ENCODE peak calls at places on chromosomes 1 and 21, in four cellular contexts. E is HCT116, Z is heart left ventricle, Y is adrenal gland. W is an unnamed sample.

GRCh38 chr21:37384416-37384815 is 17.8 kb downstream of the DYRK1A start:
- DNase-seq in Y (no peak), Z (no peak), E (no peak), W (no peak)

GRCh38 chr1:19033926-19034680 is 77.6 kb upstream of the IFFO2 start:
- DNase-seq in E (no peak), Z (no peak), Y (no peak), W (no peak)

GRCh38 chr1:108190001-108190634 is 10.0 kb downstream of the SLC25A24 start:
- DNase-seq in Y (no peak), Z (no peak), E (no peak), W (no peak)

GRCh38 chr1:5142389-5142788 is 488.0 kb downstream of the AJAP1 start:
- DNase-seq in Z (no peak), Y (no peak), E (no peak), W (no peak)

GRCh38 chr1:52186449-52186848 is 44.6 kb downstream of the ZFYVE9 start:
- DNase-seq in Y (no peak), Z (no peak), E (no peak), W (peak)

GRCh38 chr1:220528679-220529529 is 968 bp downstream of the MARK1 start:
- DNase-seq in E (no peak), Z (no peak), Y (peak), W (no peak)

GRCh38 chr1:89757532-89757931 is 63.3 kb upstream of the LRRC8D start:
- DNase-seq in E (no peak), Z (peak), Y (peak), W (no peak)

GRCh38 chr1:24309762-24310485 is 9.2 kb upstream of the GRHL3 start:
- DNase-seq in E (no peak), Z (no peak), Y (no peak), W (no peak)

GRCh38 chr1:159853417-159853816 is 9.0 kb downstream of the VSIG8 start:
- DNase-seq in Z (no peak), Y (no peak), E (no peak), W (no peak)

GRCh38 chr1:9182784-9183257 is 51.8 kb upstream of the H6PD start:
- DNase-seq in E (no peak), Z (peak), Y (no peak), W (no peak)

GRCh38 chr1:15430787-15431570 is 7.3 kb upstream of the CTRC start:
- DNase-seq in E (no peak), Y (peak), Z (peak), W (no peak)

GRCh38 chr1:116881879-116882520 is 27.7 kb upstream of the PTGFRN start:
- DNase-seq in Y (no peak), Z (peak), E (no peak), W (peak)

GRCh38 chr1:1564278-1564677 is 10.4 kb downstream of the SSU72 start:
- DNase-seq in Z (no peak), Y (no peak), E (no peak), W (no peak)

GRCh38 chr1:236222616-236223015 is 59.1 kb downstream of the ERO1B start:
- DNase-seq in Y (no peak), Z (no peak), E (no peak), W (no peak)

GRCh38 chr1:208799186-208799585 is 555.0 kb upstream of the PLXNA2 start:
- DNase-seq in E (no peak), Z (no peak), Y (no peak), W (no peak)

GRCh38 chr1:233393926-233394680 is 66.6 kb downstream of the MAP3K21 start:
- DNase-seq in Y (no peak), E (no peak), Z (no peak), W (no peak)

GRCh38 chr1:156471496-156472490 is 28.8 kb downstream of the MEF2D start:
- DNase-seq in Y (peak), Z (peak), E (no peak), W (no peak)

GRCh38 chr1:40736085-40736531 is 44.6 kb downstream of the NFYC start:
- DNase-seq in Y (no peak), Z (no peak), E (no peak), W (no peak)

GRCh38 chr1:47175227-47175934 is 14.5 kb downstream of the PDZK1IP1 start:
- DNase-seq in E (peak), Y (peak), Z (peak), W (peak)

GRCh38 chr1:147273409-147274307 is 31.2 kb downstream of the CHD1L start:
- DNase-seq in Y (peak), Z (no peak), E (peak), W (peak)

GRCh38 chr1:36528361-36529349 is 45.9 kb upstream of the CSF3R start:
- DNase-seq in Y (no peak), E (no peak), Z (no peak), W (no peak)

GRCh38 chr1:28517649-28517999 is 11.8 kb downstream of the RCC1 start:
- DNase-seq in Y (no peak), E (no peak), Z (no peak), W (no peak)

GRCh38 chr1:153058826-153059784 is 1.8 kb upstream of the SPRR2A start:
- DNase-seq in E (no peak), Y (no peak), Z (no peak), W (no peak)

GRCh38 chr1:34794790-34795180 is 2.0 kb downstream of the GJA4 start:
- DNase-seq in Z (no peak), Y (no peak), E (no peak), W (no peak)

GRCh38 chr1:113999233-113999632 is 20.0 kb downstream of the OLFML3 start:
- DNase-seq in Y (no peak), E (no peak), Z (no peak), W (no peak)

GRCh38 chr21:41506005-41506404 is 2.0 kb downstream of the TMPRSS2 start:
- DNase-seq in Z (no peak), E (no peak), Y (no peak), W (no peak)

GRCh38 chr21:41509206-41509496 is 1.2 kb upstream of the TMPRSS2 start:
- DNase-seq in E (no peak), Z (no peak), Y (no peak), W (no peak)

GRCh38 chr21:41507521-41508414 is at the start of gene TMPRSS2:
- DNase-seq in Y (no peak), Z (no peak), E (no peak), W (no peak)

GRCh38 chr21:41508415-41509205 is 652 bp upstream of the TMPRSS2 start:
- DNase-seq in Z (no peak), Y (no peak), E (no peak), W (no peak)

DNA sequence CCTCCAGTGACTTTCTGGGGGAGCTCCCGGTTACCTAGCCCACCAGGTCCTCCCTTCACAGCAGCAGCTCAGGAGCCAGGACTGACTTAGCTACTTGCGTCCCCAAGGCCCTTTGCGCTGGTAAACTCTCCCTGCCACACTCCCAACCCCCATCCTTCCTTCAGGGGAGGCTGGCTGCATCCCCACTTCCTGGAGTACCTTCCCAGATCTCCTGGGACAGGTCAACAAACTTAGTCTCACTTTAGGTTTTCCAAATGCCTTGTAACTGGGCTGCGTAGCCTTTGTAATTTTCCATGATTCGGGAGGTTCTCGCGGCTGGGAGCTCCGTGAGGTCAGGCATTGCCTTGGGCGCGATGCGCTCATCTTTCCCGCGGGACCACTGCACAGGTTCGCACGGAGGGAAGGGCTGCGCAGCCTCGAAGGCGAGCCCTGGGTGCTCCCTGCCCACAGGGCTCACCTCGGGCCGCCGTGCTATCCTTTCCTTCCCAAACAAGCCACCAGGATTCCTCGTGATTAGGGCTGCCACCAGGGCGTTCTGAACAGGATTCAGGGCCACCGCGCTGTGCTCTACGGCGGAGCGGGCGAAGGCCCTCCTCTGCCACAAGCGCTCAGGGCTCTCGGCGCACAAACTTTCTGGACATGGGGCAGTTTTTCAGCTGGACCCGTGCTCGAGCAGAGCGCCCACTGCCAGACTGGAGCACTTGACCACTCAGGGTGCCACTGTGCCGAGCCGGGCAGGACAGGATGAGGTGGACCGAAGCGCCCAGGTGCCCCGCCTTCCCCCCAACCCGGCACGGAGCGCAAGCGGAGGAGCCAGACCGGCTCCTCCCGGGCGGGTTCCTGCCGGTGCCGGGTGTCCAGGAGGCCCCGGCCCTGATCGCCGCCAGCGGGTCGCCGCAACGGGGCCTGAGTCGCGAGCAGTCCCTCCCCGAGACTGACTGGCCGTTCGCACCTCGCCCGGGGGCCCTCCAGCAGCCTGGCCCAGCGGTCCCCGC is 1.1 kb downstream of the TMPRSS2 start:
- DNase-seq in Z (no peak), Y (no peak), E (no peak), W (no peak)
- H3K4me3 ChIP-seq in Z (peak), Y (no peak), E (no peak), W (no peak)

GRCh38 chr1:209849388-209849787 is 21.6 kb downstream of the UTP25 start:
- DNase-seq in Z (no peak), E (no peak), Y (no peak), W (no peak)

GRCh38 chr1:209839875-209840491 is 12.2 kb downstream of the UTP25 start:
- DNase-seq in E (peak), Z (no peak), Y (peak), W (peak)

GRCh38 chr1:209845405-209845725 is 17.6 kb downstream of the UTP25 start:
- DNase-seq in Y (no peak), Z (no peak), E (no peak), W (no peak)

GRCh38 chr1:209840611-209841010 is 12.8 kb downstream of the UTP25 start:
- DNase-seq in Y (no peak), E (no peak), Z (no peak), W (no peak)

GRCh38 chr1:209844695-209845404 is 17.1 kb downstream of the UTP25 start:
- DNase-seq in E (no peak), Y (no peak), Z (no peak), W (no peak)
- H3K27ac ChIP-seq in E (no peak), Y (no peak), Z (no peak), W (no peak)

DNA sequence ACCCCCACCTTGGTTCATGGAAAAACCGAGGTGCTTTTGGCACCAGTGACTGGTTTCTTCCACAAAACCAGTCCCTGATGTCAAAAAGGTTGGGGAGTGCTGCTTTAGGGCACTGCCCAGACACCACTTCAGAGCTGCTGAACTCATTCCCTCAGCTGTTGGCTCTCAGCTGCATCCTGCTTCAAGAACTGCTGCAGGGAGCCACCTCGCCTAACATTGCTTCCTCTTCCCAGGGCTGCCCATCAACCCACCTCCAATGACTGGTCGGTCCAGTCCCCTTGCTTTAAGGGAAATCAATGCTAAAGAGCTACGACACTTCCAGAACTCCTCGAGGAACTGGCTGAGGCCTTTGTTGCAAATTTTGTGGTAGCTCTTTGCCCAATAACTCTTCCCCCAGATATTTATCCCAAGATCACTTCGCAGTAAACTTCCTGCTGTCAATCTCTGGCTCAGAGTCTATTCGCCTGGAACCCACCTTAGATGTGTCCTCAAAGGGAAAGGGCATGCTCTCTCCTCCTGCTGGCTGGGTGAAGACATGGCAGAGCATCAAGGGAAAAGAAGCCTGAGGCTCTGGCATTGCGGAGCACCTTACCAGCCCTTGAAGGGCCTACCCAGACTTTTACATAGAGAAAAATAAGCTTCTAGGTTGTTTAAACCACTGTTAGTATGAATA is 29.0 kb downstream of the C1orf52 start:
- DNase-seq in Z (no peak), E (peak), Y (no peak), W (no peak)
- TF ChIP-seq CTCF in Z (no peak), E (peak), Y (no peak), W (peak)

GRCh38 chr1:211637066-211637465 is 38.4 kb downstream of the NEK2 start:
- DNase-seq in Y (no peak), Z (no peak), E (no peak), W (no peak)

GRCh38 chr1:211638723-211639122 is 36.7 kb downstream of the NEK2 start:
- DNase-seq in Y (no peak), E (no peak), Z (no peak), W (no peak)

GRCh38 chr1:211638246-211638645 is 37.2 kb downstream of the NEK2 start:
- DNase-seq in Y (no peak), E (no peak), Z (no peak), W (no peak)

GRCh38 chr1:211641942-211642341 is 33.5 kb downstream of the NEK2 start:
- DNase-seq in Y (no peak), E (no peak), Z (no peak), W (no peak)

DNA sequence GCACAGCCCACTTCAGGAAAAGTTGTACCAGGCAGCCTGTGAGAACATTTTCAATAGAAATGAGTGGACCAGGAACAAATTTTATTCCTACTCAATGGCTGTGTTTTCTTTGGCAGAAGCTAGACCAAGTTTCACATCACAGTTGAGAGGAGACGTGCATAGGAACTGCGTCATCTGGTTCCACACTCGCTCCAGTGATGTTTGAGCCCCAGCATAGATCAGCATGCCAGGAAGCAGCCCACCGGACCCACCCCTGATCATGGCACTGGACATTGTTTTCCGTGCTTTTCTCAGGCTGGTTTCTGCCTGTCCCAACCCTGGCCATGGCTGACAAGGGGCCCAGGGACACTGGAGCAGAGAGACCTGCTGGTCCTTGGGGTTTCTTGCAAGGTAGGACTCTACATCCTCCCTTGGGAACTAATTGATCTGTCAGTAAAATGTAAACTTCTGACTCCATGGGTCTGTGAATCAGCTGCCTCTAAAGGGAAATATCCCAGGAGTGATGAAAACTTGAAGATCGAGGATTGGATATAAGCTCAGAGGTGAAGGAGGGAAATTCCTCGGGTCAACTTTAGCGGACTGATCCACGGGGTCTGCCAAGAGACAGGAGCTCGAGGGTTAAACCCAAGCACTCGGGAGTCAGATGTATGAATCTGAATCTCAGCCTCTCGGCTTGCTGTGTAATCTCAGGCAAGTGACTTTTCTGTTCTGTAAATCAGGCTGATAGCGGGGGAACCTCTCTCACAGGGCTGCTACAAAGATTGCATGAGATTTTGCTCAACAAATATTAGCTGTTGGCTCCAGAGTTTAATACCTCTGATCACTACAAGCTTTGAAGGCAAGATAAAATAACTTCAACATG is 35.7 kb downstream of the NEK2 start:
- DNase-seq in Z (no peak), E (no peak), Y (no peak), W (peak)
- H3K4me3 ChIP-seq in Z (no peak), E (no peak), Y (no peak), W (peak)

DNA sequence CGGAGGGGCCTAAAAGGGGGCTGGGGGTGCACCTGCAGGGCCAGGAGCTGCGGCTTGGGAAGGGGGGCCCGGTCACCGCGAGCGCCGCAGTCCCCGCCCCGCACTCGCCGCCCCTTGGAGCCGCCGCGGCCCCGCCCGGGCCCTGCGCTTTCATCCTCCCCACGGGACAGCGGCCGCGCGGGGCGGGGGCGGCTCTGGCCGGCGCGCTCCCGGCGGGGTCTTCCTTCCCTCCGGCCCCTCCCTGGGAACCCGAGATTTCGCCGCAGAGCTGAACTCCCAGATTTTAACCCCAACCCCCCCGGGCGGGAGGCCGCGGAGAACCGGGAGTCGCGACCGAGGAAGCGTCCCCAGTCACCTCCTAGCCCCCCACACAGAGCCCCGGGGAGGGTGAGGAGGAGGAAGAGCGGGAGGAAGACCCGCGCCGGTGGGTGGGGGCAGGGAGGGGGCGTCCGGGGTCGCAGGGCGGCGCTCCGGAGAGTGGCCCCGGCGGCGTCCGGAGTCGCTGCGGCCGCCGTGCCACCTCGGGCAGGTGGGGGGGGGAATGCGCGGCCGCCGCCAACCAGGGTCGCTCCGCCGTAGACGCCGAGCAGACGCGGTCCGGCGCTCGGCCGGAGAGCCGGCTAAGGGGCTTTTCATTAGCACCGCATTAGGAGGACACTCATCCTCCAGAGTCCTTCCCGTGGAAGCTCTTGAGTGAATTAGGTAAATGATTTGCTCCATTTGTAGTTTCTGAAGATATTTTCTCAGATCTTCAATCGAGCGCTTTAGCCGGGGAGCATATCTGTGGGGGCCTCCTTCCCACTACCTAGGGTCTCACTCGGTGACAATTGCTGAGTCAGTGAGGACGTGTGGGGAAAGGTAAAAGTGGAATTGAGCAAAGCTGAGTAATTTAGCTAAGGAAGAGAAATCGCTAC is 31.6 kb upstream of the NFIA start:
- DNase-seq in Y (peak), E (no peak), Z (peak), W (no peak)
- H3K27ac ChIP-seq in Y (peak), E (peak), Z (peak), W (no peak)

W was measured in AG04450.